ENCODE peak calls at places on chromosomes 2 and 18, in four cellular contexts. Z is heart left ventricle, V is thoracic aorta, M is left lung. S is an unnamed sample.

GRCh38 chr2:164910091-164910899 is 45.0 kb downstream of the SLC38A11 start:
- DNase-seq in M (no peak), Z (no peak), V (no peak), S (peak; percentile 69)

GRCh38 chr18:24894880-24895279 is 434.4 kb downstream of the HRH4 start:
- DNase-seq in Z (no peak), V (no peak), M (no peak), S (no peak)

GRCh38 chr2:99695121-99695773 is 205.4 kb upstream of the REV1 start:
- DNase-seq in V (no peak), Z (no peak), M (no peak), S (no peak)

GRCh38 chr2:119028327-119029174 is 86.6 kb downstream of the MARCO start:
- DNase-seq in Z (no peak), M (no peak), V (no peak), S (peak; percentile 22)

GRCh38 chr2:233936089-233936488 is 18.9 kb downstream of the TRPM8 start:
- DNase-seq in Z (no peak), M (no peak), V (no peak), S (no peak)

GRCh38 chr2:70484086-70484485 is 69.5 kb downstream of the TGFA start:
- DNase-seq in M (no peak), V (no peak), Z (no peak), S (no peak)

GRCh38 chr18:52070295-52070756 is 269.7 kb upstream of the DCC start:
- DNase-seq in M (no peak), Z (no peak), V (no peak), S (no peak)

GRCh38 chr2:58107803-58108710 is 61.5 kb downstream of the VRK2 start:
- DNase-seq in V (no peak), Z (no peak), M (no peak), S (peak; percentile 88)

GRCh38 chr2:1995987-1996386 is 251.7 kb upstream of the PXDN start:
- DNase-seq in V (no peak), Z (no peak), M (no peak), S (peak; percentile 92)

GRCh38 chr2:64228126-64228678 is 84.0 kb upstream of the PELI1 start:
- DNase-seq in Z (peak; percentile 87), M (peak; percentile 98), V (peak; percentile 13), S (peak; percentile 46)
- TF ChIP-seq CTCF in Z (no peak), M (peak; percentile 22), V (peak; percentile 10), S (peak; percentile 31)

DNA sequence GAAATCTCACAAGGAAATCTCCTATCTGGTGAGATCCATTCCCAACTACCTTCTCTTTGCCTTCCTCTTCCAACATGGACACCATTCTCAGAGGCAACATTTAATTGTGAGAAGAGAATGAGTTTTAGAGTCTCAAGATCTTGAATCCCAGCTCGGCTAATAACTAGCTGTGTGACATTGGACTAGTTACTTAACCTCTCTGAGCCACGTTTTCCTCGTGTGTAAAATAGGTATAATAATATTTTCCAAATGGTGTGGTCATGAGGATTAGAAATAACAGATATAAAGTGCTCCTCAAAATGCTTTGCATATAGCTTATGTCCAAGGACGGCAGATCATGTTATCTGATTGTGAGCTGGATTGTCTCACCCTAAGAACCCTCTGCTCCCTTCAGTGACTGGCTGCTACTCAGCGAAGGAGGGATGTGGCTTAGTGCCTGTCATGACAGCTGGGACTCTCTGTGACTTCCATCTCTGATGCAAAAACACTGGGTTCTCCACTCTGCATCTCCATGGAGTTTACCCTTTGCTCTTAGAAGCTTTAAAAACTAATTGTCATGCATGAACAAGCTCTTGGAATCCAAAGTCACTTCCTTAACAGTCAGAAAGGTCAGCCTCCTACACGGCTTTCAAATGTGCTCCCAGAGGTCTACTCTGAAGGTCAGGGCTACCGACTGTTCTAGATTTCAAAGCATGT is 38.4 kb upstream of the MRPL19 start:
- DNase-seq in V (no peak), M (no peak), Z (no peak), S (no peak)
- H3K27ac ChIP-seq in V (no peak overlapping the region), M (no peak overlapping the region), Z (no peak overlapping the region), S (peak overlapping the region; percentile 87)

GRCh38 chr2:241112046-241112445 is 10.0 kb upstream of the MTERF4 start:
- DNase-seq in V (no peak), Z (no peak), M (no peak), S (no peak)
- H3K4me3 ChIP-seq in V (no peak overlapping the region), Z (no peak overlapping the region), M (no peak overlapping the region), S (no peak overlapping the region)

GRCh38 chr2:10162586-10163497 is 40.3 kb downstream of the RRM2 start:
- DNase-seq in M (no peak), V (no peak), Z (no peak), S (no peak)
- TF ChIP-seq CTCF in M (no peak), V (no peak), Z (no peak), S (peak; percentile 34)

GRCh38 chr2:179343945-179344279 is 79.3 kb upstream of the SESTD1 start:
- DNase-seq in M (no peak), V (no peak), Z (no peak), S (no peak)
- H3K27ac ChIP-seq in M (no peak overlapping the region), V (peak overlapping the region; percentile 46), Z (no peak overlapping the region), S (no peak overlapping the region)

GRCh38 chr2:238848941-238849853 is 1.3 kb downstream of the TWIST2 start:
- DNase-seq in M (no peak), Z (no peak), V (no peak), S (peak; percentile 7)
- H3K4me3 ChIP-seq in M (peak overlapping the region; percentile 54), Z (peak overlapping the region; percentile 54), V (peak overlapping the region; percentile 89), S (peak overlapping the region; percentile 87)

GRCh38 chr2:17573085-17573805 is 32.7 kb downstream of the VSNL1 start:
- DNase-seq in Z (no peak), V (no peak), M (no peak), S (no peak)
- TF ChIP-seq CTCF in Z (no peak), V (no peak), M (no peak), S (peak; percentile 34)

DNA sequence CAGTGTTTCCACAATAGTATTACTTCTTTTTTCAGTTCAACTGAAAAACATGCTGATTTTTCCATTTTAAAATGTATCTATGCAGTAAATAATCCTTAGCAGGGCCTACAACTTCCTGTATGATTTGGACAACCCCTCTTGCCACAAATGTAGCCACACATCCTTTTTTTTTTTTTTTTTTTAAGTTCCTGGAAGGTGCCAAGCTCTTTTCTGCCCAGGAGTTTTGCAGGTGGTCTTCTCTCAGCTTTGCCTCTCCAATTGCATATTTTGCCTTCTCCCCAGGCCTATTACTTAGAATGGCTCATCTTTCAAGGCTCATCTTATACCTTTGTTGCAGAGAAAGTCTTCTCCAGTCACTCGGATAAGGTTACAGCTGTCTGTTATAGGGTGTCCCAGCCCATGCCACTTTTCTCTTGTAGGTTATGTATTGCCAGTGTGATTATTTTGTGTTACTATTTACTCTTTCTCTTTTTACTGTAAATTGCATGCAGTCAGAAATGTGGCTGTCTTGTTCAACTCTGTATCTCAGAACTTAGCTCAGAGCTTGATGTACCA is 11.5 kb downstream of the KLHL14 start:
- DNase-seq in Z (no peak), M (no peak), V (no peak), S (no peak)
- H3K27ac ChIP-seq in Z (no peak overlapping the region), M (no peak overlapping the region), V (no peak overlapping the region), S (no peak overlapping the region)

GRCh38 chr2:239215136-239215925 is 185.5 kb downstream of the HDAC4 start:
- DNase-seq in V (no peak), M (no peak), Z (no peak), S (no peak)
- H3K4me3 ChIP-seq in V (no peak overlapping the region), M (no peak overlapping the region), Z (no peak overlapping the region), S (no peak overlapping the region)